ENCODE peak calls at places on chromosomes 5 and 9, in six cellular contexts. N is astrocyte of the hippocampus; A is left ventricle myocardium inferior; U is activated CD4-positive, CD25-positive, alpha-beta regulatory T cell; F is left colon; B is cardiac septum. E is an unnamed sample.

GRCh38 chr9:133657120-133657661 is 21.0 kb downstream of the DBH start:
- DNase-seq in F (no peak), N (peak), U (no peak), B (no peak), A (no peak), E (no peak)

GRCh38 chr5:77910789-77911188 is 134.7 kb upstream of the TBCA start:
- DNase-seq in F (no peak), N (no peak), B (no peak), A (no peak), U (no peak), E (no peak)

GRCh38 chr9:98730914-98731313 is 22.2 kb upstream of the GABBR2 start:
- DNase-seq in A (no peak), B (no peak), U (no peak), F (no peak), N (no peak), E (no peak)

GRCh38 chr9:4111233-4112000 is 188.5 kb downstream of the GLIS3 start:
- DNase-seq in F (no peak), B (no peak), U (no peak), A (no peak), N (no peak), E (no peak)

GRCh38 chr5:28369418-28369817 is 1331.0 kb upstream of the CDH9 start:
- DNase-seq in F (no peak), A (no peak), U (no peak), B (no peak), N (no peak), E (no peak)

GRCh38 chr9:692636-693459 is 148.6 kb upstream of the DMRT1 start:
- DNase-seq in N (no peak), B (no peak), F (no peak), U (no peak), A (no peak), E (no peak)

GRCh38 chr9:86202338-86202882 is 57.0 kb downstream of the C9orf153 start:
- DNase-seq in A (no peak), F (no peak), B (no peak), U (no peak), N (peak), E (peak)

GRCh38 chr9:129026442-129027223 is 1.5 kb downstream of the SH3GLB2 start:
- DNase-seq in F (peak), U (no peak), B (no peak), N (peak), A (no peak), E (no peak)

GRCh38 chr5:43638556-43638955 is 35.6 kb downstream of the NNT start:
- DNase-seq in A (no peak), F (no peak), B (no peak), U (no peak), N (no peak), E (no peak)

GRCh38 chr5:61817472-61818326 is 485.6 kb downstream of the ZSWIM6 start:
- DNase-seq in U (no peak), A (peak), B (no peak), N (peak), F (no peak), E (peak)

GRCh38 chr5:16866795-16867584 is 69.1 kb downstream of the MYO10 start:
- DNase-seq in B (no peak), F (peak), N (peak), A (no peak), U (no peak), E (no peak)

GRCh38 chr9:36170531-36170930 is 1.3 kb downstream of the CCIN start:
- DNase-seq in N (no peak), F (no peak), U (no peak), A (no peak), B (no peak), E (no peak)

GRCh38 chr9:97958812-97959511 is 21.0 kb upstream of the HEMGN start:
- DNase-seq in A (no peak), U (no peak), N (peak), F (no peak), B (no peak), E (no peak)

GRCh38 chr9:2299156-2299842 is 284.2 kb downstream of the SMARCA2 start:
- DNase-seq in B (no peak), A (no peak), U (no peak), N (no peak), F (peak), E (no peak)

GRCh38 chr9:108687360-108687981 is 168.3 kb downstream of the ACTL7B start:
- DNase-seq in B (no peak), U (no peak), F (no peak), N (peak), A (no peak), E (no peak)

GRCh38 chr5:98938459-98938858 is 9.7 kb upstream of the CHD1 start:
- DNase-seq in F (no peak), U (no peak), B (no peak), A (no peak), N (peak), E (no peak)

GRCh38 chr5:180006116-180006515 is 65.4 kb downstream of the RNF130 start:
- DNase-seq in F (no peak), A (no peak), N (no peak), B (no peak), U (no peak), E (no peak)

GRCh38 chr5:149217802-149218153 is 53.9 kb upstream of the AFAP1L1 start:
- DNase-seq in F (no peak), U (no peak), B (no peak), N (peak), A (peak), E (no peak)

GRCh38 chr9:108396618-108397017 is 459.2 kb downstream of the ACTL7B start:
- DNase-seq in A (no peak), U (no peak), F (no peak), N (no peak), B (no peak), E (no peak)

GRCh38 chr9:70413427-70413797 is 1.0 kb downstream of the KLF9 start:
- DNase-seq in U (no peak), F (no peak), N (no peak), A (peak), B (peak), E (no peak)

GRCh38 chr5:133408322-133408721 is 204.0 kb downstream of the FSTL4 start:
- DNase-seq in A (no peak), B (no peak), N (no peak), F (no peak), U (no peak), E (no peak)

GRCh38 chr9:134679616-134680392 is 38.2 kb downstream of the COL5A1 start:
- DNase-seq in A (no peak), F (no peak), B (peak), U (no peak), N (no peak), E (no peak)

GRCh38 chr5:72790188-72790587 is 26.3 kb upstream of the TNPO1 start:
- DNase-seq in F (no peak), N (no peak), B (no peak), U (no peak), A (no peak), E (no peak)

GRCh38 chr5:172065431-172066065 is 59.1 kb upstream of the FBXW11 start:
- DNase-seq in B (no peak), F (no peak), A (no peak), U (no peak), N (peak), E (no peak)

GRCh38 chr5:25570067-25570583 is 925.3 kb upstream of the CDH10 start:
- DNase-seq in A (no peak), N (no peak), B (no peak), F (no peak), U (no peak), E (no peak)

GRCh38 chr5:40160435-40160834 is 519.3 kb upstream of the PTGER4 start:
- DNase-seq in U (no peak), A (no peak), N (no peak), F (no peak), B (no peak), E (no peak)

GRCh38 chr5:66442951-66443445 is 153.2 kb upstream of the MAST4 start:
- DNase-seq in F (no peak), N (peak), A (no peak), B (no peak), U (no peak), E (no peak)

GRCh38 chr5:103505581-103506305 is 56.8 kb downstream of the NUDT12 start:
- DNase-seq in U (no peak), B (no peak), N (peak), F (no peak), A (no peak), E (no peak)

GRCh38 chr9:136326061-136326776 is 1.1 kb upstream of the GPSM1 start:
- DNase-seq in F (no peak), U (no peak), N (peak), B (no peak), A (no peak), E (no peak)

GRCh38 chr5:169656125-169656990 is 19.3 kb downstream of the DOCK2 start:
- DNase-seq in N (no peak), A (peak), F (no peak), B (no peak), U (no peak), E (no peak)